ENCODE peak calls at places on chromosomes 11 and 22, in four cellular contexts. S, W, Y and Z are unnamed samples.

GRCh38 chr11:75200531-75200930 is 40.0 kb upstream of the TPBGL start:
- DNase-seq in S (no peak), W (no peak), Y (no peak), Z (no peak)

GRCh38 chr11:103109818-103110388 is 677 bp downstream of the DYNC2H1 start:
- DNase-seq in S (no peak), W (peak; percentile 54), Y (no peak), Z (peak; percentile 19)

GRCh38 chr11:61776561-61777075 is 15.8 kb downstream of the TMEM258 start:
- DNase-seq in S (peak; percentile 82), W (peak; percentile 74), Y (no peak), Z (peak; percentile 62)

GRCh38 chr11:128299132-128299726 is 288.1 kb downstream of the ETS1 start:
- DNase-seq in S (peak; percentile 24), W (no peak), Y (no peak), Z (peak; percentile 13)

GRCh38 chr11:6742260-6742659 is 29.5 kb downstream of the OR2AG2 start:
- DNase-seq in S (no peak), W (no peak), Y (no peak), Z (no peak)

GRCh38 chr11:134476435-134477021 is 64.5 kb upstream of the B3GAT1 start:
- DNase-seq in S (no peak), W (no peak), Y (no peak), Z (peak; percentile 87)

GRCh38 chr11:31325162-31325561 is 44.4 kb downstream of the DCDC1 start:
- DNase-seq in S (peak; percentile 86), W (no peak), Y (no peak), Z (no peak)

GRCh38 chr11:78708388-78708787 is 133.7 kb upstream of the NARS2 start:
- DNase-seq in S (no peak), W (no peak), Y (no peak), Z (no peak)

GRCh38 chr11:74014880-74015279 is 6.0 kb upstream of the UCP3 start:
- DNase-seq in S (no peak), W (no peak), Y (no peak), Z (no peak)

GRCh38 chr22:42277988-42278776 is 7.7 kb upstream of the TCF20 start:
- DNase-seq in S (no peak), W (peak; percentile 46), Y (no peak), Z (no peak)

GRCh38 chr11:66015094-66015881 is 3.5 kb downstream of the CST6 start:
- DNase-seq in S (peak; percentile 46), W (peak; percentile 74), Y (no peak), Z (no peak)

GRCh38 chr22:19696504-19697276 is 17.6 kb upstream of the SEPTIN5 start:
- DNase-seq in S (no peak), W (no peak), Y (no peak), Z (no peak)

GRCh38 chr11:6825333-6825744 is 20.1 kb upstream of the OR10A5 start:
- DNase-seq in S (peak; percentile 29), W (no peak), Y (no peak), Z (no peak)

GRCh38 chr11:112280268-112281126 is 19.8 kb upstream of the PLET1 start:
- DNase-seq in S (peak; percentile 89), W (peak; percentile 61), Y (no peak), Z (peak; percentile 62)

GRCh38 chr22:20271114-20271994 is 3.2 kb upstream of the RTN4R start:
- DNase-seq in S (no peak), W (no peak), Y (no peak), Z (no peak)

GRCh38 chr22:30876221-30876751 is 92.3 kb downstream of the MORC2 start:
- DNase-seq in S (no peak), W (peak; percentile 41), Y (no peak), Z (no peak)

DNA sequence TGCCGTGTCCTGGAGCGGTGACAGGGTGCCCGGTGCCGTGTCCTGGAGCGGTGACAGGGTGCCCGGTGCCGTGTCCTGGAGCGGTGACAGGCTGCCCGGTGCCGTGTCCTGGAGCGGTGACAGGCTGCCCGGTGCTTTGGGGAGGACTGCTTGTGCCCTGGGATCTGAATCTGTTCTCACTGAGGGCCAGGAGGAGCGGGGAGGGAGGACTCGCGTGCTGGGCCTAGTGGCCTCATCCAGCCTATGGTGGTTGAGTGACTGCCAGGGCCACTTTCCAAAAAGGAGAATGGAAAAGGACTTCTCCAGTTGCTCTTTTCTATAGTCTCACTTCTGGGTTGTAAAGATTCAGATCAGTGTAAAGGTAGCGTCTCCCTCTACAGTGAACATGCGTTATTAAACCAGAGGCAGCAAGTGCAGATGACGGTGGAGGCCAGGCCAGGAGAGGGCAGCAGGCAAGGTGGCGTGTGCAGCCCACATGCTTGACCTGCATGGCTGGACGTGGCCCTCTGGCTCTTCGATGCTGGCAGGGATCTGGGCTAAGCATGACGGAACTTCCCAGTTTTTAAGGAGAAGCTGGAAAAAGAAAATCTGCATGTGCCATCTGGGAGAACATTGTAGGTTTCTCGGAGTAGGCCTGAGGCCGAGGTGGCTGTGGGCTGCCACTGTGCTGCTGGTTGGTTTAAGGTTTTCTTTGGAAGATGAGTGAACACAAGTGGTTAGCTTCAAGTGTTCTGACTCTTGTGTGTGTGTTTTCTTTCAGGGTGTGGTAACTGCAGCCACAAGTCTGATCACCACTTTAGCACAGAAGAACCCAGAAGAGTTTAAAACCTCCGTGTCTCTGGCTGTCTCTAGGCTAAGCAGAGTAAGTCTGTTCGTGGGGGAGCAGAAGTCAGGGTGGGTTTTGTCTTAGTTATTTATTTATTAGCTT is 55.0 kb downstream of the AP2A2 start:
- DNase-seq in S (no peak), W (peak; percentile 67), Y (no peak), Z (no peak)
- TF ChIP-seq CTCF in S (no peak), W (peak; percentile 38), Y (no peak), Z (no peak)

GRCh38 chr11:68889948-68890446 is 13.6 kb downstream of the MRPL21 start:
- DNase-seq in S (peak; percentile 42), W (peak; percentile 69), Y (no peak), Z (peak; percentile 42)
- TF ChIP-seq CTCF in S (peak; percentile 59), W (peak; percentile 37), Y (peak; percentile 51), Z (peak; percentile 41)

GRCh38 chr11:44178381-44178780 is 82.9 kb downstream of the EXT2 start:
- DNase-seq in S (peak; percentile 21), W (no peak), Y (no peak), Z (no peak)
- TF ChIP-seq CTCF in S (peak; percentile 14), W (peak; percentile 39), Y (no peak), Z (no peak)

GRCh38 chr11:130088909-130089668 is 19.4 kb downstream of the APLP2 start:
- DNase-seq in S (peak; percentile 19), W (no peak), Y (no peak), Z (no peak)
- TF ChIP-seq CTCF in S (peak; percentile 0), W (no peak), Y (no peak), Z (no peak)

DNA sequence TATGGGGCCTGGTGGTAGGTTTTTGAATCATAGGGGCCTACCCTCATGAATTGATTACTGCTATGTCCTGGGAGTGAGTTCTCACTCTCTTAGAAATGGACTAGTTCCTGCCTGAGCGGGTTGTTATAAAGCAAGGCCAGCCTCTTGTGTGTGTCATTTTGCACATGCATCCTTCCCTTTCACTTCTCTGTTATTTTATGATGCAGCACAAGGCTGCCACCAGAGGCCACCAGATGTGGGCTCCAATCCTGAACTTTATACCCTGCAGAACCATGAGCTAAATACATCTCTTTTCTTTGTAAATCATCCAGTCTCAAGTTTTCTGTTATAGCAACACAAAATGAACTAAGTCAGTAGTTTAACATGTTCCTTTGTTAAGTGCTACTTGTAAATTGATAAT is 251.4 kb downstream of the BLID start:
- DNase-seq in S (no peak), W (no peak), Y (no peak), Z (no peak)
- TF ChIP-seq CTCF in S (no peak), W (no peak), Y (no peak), Z (no peak)

GRCh38 chr22:46762238-46763050 is at the start of gene TBC1D22A:
- DNase-seq in S (peak; percentile 94), W (peak; percentile 98), Y (no peak), Z (peak; percentile 93)
- TF ChIP-seq CTCF in S (no peak), W (no peak), Y (no peak), Z (no peak)

DNA sequence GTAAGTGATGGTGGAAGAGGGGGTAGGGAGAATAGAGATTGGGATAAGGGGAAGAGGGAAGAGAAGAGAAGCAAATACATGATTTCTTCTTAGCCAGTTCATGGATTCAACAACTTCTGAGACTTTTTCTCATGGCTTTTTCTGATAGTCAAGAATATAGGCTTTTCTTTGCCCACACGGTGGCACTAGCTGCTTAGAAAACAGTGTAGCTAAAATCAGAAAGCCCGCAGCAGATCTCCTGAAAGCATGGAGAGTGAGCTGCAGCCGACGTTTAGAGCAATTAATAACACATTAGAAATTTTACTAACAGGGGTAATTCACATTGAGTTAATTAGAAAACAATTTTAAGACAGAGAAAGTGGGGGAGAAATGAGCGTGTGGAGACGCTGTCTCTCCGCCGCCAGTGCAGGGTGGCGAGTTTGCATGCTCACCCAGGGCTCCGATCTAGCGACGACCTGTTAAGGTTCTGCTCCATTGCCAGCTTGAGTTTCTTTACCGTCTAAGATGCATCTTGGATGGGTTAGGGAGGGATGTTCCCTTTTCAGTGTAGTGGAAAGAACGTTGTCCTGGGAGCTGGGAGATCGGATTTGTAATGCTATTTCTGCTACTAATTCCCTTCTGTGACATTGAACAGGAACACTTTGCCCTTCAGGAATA is 3.3 kb upstream of the RAG1 start:
- DNase-seq in S (peak; percentile 74), W (no peak), Y (no peak), Z (peak; percentile 50)
- TF ChIP-seq CTCF in S (peak; percentile 70), W (peak; percentile 67), Y (peak; percentile 54), Z (peak; percentile 70)

DNA sequence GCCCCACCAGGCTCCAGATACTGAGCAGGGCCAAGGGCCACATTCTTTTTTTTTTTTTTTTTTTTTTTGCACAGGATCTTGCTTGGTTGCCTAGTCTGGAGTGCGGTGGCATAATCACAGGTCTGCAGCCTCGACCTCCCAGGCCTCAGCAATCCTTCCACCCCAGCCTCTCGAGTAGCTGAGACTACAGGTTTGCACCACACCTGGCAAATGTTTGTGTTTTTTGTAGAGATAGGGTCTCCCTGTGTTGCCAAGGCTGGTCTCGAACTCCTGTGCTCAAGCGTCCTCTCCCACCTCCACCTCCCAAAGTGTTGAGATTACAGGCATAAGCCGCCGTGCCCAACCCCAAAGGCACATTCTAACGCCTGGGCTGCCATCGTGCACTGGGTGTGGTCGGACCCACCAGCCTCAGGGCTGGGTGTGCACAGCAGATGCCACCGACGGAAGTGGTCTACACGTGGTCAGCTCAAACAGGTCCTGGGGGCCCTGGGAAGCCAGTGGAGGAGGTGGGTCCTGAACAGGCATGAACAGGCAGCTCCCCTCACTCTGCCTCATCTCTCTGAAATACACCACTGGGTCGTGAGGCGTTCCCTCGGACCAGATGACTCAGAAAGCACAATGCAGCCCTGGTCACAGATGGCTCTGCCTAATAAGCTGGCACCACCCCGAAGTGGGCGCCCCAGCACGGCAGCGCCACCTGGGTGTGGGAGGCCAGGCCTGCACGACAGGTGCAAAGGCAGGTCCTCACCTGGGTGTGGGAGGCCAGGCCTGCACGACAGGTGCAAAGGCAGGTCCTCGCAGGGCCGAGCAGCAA is 5.1 kb upstream of the B4GALNT4 start:
- DNase-seq in S (peak; percentile 13), W (no peak), Y (no peak), Z (peak; percentile 10)
- TF ChIP-seq CTCF in S (peak; percentile 8), W (no peak), Y (no peak), Z (no peak)

DNA sequence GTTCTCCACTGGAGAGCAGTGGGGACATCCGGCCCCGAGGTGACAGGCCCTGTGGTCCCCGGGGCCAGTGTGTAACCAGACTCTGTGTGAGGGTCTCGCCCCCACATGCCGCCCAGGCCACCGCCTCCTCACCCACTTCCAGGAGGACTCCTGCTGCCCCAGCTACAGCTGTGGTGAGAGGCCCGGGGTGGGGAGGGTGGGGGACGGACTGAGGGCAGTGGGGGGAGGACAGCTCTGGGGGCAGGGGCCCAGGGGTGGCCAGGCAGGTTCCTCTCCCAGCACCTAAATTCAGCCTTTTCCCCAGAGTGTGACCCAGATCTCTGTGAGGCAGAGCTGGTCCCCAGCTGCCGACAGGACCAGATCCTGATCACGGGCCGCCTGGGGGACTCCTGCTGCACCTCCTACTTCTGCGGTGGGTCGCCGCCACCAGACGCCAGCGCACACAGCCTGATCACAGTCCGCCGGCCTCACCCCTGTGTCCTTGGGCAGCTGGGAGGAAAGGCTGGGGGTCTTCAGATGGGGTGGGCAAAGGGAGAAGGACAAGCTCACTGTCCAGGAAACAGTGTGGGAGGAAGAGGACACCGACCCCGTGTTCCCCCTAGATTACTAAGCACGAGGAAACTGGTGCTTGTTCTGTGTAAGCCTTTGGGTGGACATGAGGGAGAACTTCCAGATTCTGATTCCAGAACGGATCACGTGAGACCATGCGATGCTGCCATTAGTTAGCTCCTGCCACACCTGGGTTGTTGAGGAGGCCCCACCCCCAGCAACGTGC is 84.4 kb upstream of the MYOD1 start:
- DNase-seq in S (no peak), W (no peak), Y (no peak), Z (no peak)
- TF ChIP-seq CTCF in S (no peak), W (no peak), Y (no peak), Z (no peak)